ENCODE peak calls at places on chromosomes 12 and 14, in four cellular contexts. J, U, M and L are unnamed samples. For H3K4me1, the result is how much of the 10 kb centered on the place peaks cover.

GRCh38 chr14:91873476-91874265 is 6.3 kb upstream of the TC2N start:
- DNase-seq in M (no peak), U (no peak), J (no peak), L (no peak)

GRCh38 chr12:67241482-67241881 is 27.7 kb upstream of the CAND1 start:
- DNase-seq in U (no peak), J (no peak), M (no peak), L (no peak)

GRCh38 chr14:42222924-42223471 is 616.3 kb downstream of the LRFN5 start:
- DNase-seq in M (no peak), J (no peak), U (no peak), L (no peak)

GRCh38 chr12:13124661-13125505 is 21.4 kb upstream of the GSG1 start:
- DNase-seq in J (peak), M (no peak), U (no peak), L (no peak)

GRCh38 chr14:80776657-80777056 is 164.9 kb downstream of the CEP128 start:
- DNase-seq in M (no peak), U (no peak), J (no peak), L (no peak)

GRCh38 chr12:96091833-96092232 is 56.4 kb upstream of the LTA4H start:
- DNase-seq in M (no peak), U (no peak), J (no peak), L (no peak)

GRCh38 chr12:45914090-45914489 is 76.3 kb downstream of the SCAF11 start:
- DNase-seq in M (no peak), U (no peak), J (no peak), L (no peak)

GRCh38 chr14:102063808-102064429 is 22.9 kb downstream of the HSP90AA1 start:
- DNase-seq in U (peak), M (no peak), J (no peak), L (no peak)

GRCh38 chr12:59843260-59843843 is 247.5 kb downstream of the SLC16A7 start:
- DNase-seq in J (no peak), M (no peak), U (no peak), L (no peak)

GRCh38 chr14:97924922-97925613 is 1127.9 kb downstream of the VRK1 start:
- DNase-seq in M (no peak), J (no peak), U (no peak), L (peak)

GRCh38 chr12:8913702-8914032 is 642 bp upstream of the PHC1 start:
- DNase-seq in U (no peak), M (no peak), J (no peak), L (no peak)

GRCh38 chr12:19440916-19441315 is 1.6 kb downstream of the AEBP2 start:
- DNase-seq in J (no peak), M (no peak), U (no peak), L (no peak)

GRCh38 chr14:80483331-80483730 is 272.0 kb upstream of the DIO2 start:
- DNase-seq in U (no peak), M (no peak), J (no peak), L (no peak)

GRCh38 chr12:110022980-110023633 is 23.9 kb downstream of the ANKRD13A start:
- DNase-seq in J (no peak), M (no peak), U (no peak), L (no peak)

GRCh38 chr14:100866666-100867630 is 36.6 kb downstream of the RTL1 start:
- DNase-seq in M (no peak), U (peak), J (no peak), L (no peak)

GRCh38 chr12:85280138-85280983 is at the start of gene ALX1:
- DNase-seq in M (no peak), J (peak), U (peak), L (no peak)

GRCh38 chr12:45644521-45644920 is 85.0 kb upstream of the ARID2 start:
- DNase-seq in U (no peak), J (peak), M (no peak), L (no peak)

GRCh38 chr14:25400607-25401206 is 350.8 kb upstream of the STXBP6 start:
- DNase-seq in J (peak), U (no peak), M (peak), L (no peak)

GRCh38 chr12:27076930-27077329 is 5.4 kb downstream of the C12orf71 start:
- DNase-seq in U (no peak), M (no peak), J (no peak), L (no peak)

GRCh38 chr12:75459755-75460154 is 20.8 kb upstream of the GLIPR1 start:
- DNase-seq in M (no peak), J (no peak), U (no peak), L (no peak)

GRCh38 chr14:69664190-69664742 is 52.9 kb downstream of the SUSD6 start:
- DNase-seq in M (no peak), J (no peak), U (no peak), L (no peak)
- H3K4me1 ChIP-seq in M (half or more), J (under half), U (half or more), L (half or more)

GRCh38 chr12:120417917-120418316 is 20.0 kb upstream of the COX6A1 start:
- DNase-seq in M (no peak), U (no peak), J (no peak), L (no peak)
- H3K4me1 ChIP-seq in M (under half), U (under half), J (under half), L (under half)

DNA sequence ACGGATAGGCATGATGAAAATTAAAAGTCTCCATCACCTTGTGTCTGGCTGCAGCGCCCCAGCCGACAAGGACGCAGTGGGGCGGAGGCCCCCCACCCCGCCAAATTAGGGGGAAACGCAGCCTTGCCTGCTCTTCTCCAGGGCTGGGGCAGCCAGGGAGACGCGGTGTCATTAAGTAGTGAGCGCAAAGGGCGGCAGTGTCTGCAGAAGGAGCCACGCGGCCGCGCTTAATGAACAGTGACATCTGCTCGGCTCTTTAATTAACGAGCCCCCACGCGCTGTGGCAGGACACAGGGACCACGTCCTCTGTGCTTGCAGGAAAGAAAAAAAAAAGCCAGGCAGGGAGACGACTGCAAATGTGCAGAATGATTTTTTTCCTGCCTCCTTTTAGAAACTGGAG is 93.4 kb upstream of the NCOR2 start:
- DNase-seq in U (no peak), J (no peak), M (no peak), L (no peak)
- H3K4me1 ChIP-seq in U (under half), J (under half), M (under half), L (under half)

DNA sequence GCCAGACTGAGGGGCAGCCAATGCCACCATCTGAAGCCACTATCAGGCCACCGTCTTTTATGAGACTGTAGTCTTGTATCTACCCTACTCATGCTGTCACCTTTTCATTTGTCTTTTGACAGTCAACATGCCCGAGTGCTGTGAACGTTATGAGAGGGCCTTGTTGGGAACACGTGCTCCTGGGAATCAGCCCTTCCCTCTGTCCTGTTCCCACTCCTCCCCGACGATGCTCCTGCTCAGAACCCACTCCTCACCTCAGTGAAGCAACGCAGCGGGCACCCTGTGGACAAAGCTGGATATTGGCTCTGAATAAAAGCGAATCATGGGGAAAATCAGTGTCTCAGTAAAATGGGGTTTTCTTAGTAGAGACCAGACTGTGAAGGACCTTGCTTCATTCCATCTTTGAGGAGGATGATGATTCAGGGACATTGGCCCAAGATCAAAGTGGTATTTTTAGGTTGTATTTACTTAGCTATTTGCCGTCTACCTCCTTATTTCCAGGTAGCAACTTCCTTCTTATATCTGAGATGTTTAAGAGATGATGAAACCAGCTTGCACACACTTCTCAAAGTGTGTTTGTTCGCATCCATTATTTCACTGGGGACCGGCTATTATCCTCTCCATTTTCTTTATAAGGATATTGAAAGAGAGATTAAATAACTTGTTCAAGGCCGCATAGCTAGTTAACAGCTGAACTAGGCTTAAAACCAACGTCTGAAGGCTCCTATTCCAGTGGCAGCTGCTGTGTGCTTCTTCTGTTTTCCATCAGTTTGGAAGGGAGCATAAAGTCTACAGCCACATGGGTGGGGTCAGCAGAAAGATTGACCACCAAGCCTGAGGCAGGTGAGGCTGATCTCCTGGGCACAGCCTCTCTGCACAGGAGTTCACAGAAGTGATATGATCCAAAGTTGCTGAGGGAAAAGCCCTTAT is 43.9 kb upstream of the CTDSP2 start:
- DNase-seq in U (no peak), M (no peak), J (no peak), L (no peak)
- H3K4me1 ChIP-seq in U (half or more), M (half or more), J (under half), L (half or more)